ENCODE peak calls at places on chromosomes 4 and X, in seven cellular contexts. B, X, N, E, K, S and I are unnamed samples.

GRCh38 chr4:41644288-41644914 is 104.1 kb downstream of the PHOX2B start:
- DNase-seq in B (peak), X (no peak), N (peak), E (no peak), K (peak), S (peak), I (no peak)

GRCh38 chr4:54800831-54801530 is 143.2 kb downstream of the KIT start:
- DNase-seq in B (no peak), X (no peak), N (no peak), E (no peak), K (no peak), S (no peak), I (no peak)

GRCh38 chrX:20442597-20442996 is 175.9 kb upstream of the RPS6KA3 start:
- DNase-seq in B (peak), X (no peak), N (peak), E (peak), K (peak), S (peak), I (peak)

GRCh38 chrX:111270339-111270738 is at the start of gene CAPN6:
- DNase-seq in B (no peak), X (no peak), N (peak), E (no peak), K (peak), S (no peak), I (no peak)

GRCh38 chr4:77581724-77582123 is 23.9 kb upstream of the CXCL13 start:
- DNase-seq in B (no peak), X (no peak), N (no peak), E (no peak), K (no peak), S (peak), I (no peak)

GRCh38 chr4:2301221-2301642 is 39.3 kb upstream of the MXD4 start:
- DNase-seq in B (no peak), X (no peak), N (no peak), E (no peak), K (no peak), S (no peak), I (no peak)

GRCh38 chr4:29423836-29424721 is 1296.1 kb upstream of the PCDH7 start:
- DNase-seq in B (no peak), X (peak), N (no peak), E (no peak), K (peak), S (peak), I (no peak)

GRCh38 chr4:138111462-138112000 is 130.6 kb downstream of the SLC7A11 start:
- DNase-seq in B (no peak), X (no peak), N (no peak), E (no peak), K (peak), S (peak), I (no peak)

GRCh38 chr4:133866328-133866699 is 335.3 kb downstream of the PABPC4L start:
- DNase-seq in B (no peak), X (no peak), N (no peak), E (no peak), K (peak), S (peak), I (no peak)

GRCh38 chr4:95304898-95305297 is 243.9 kb downstream of the UNC5C start:
- DNase-seq in B (no peak), X (no peak), N (peak), E (no peak), K (peak), S (peak), I (no peak)

GRCh38 chr4:2870098-2870497 is 26.5 kb downstream of the ADD1 start:
- DNase-seq in B (no peak), X (no peak), N (no peak), E (no peak), K (no peak), S (no peak), I (no peak)

GRCh38 chrX:150779367-150779766 is 86.2 kb downstream of the MTMR1 start:
- DNase-seq in B (no peak), X (no peak), N (no peak), E (peak), K (no peak), S (no peak), I (no peak)

GRCh38 chr4:81118086-81118485 is 87.6 kb downstream of the BMP3 start:
- DNase-seq in B (no peak), X (no peak), N (no peak), E (no peak), K (no peak), S (no peak), I (no peak)

GRCh38 chr4:10085828-10086505 is 30.6 kb downstream of the WDR1 start:
- DNase-seq in B (no peak), X (no peak), N (peak), E (no peak), K (no peak), S (no peak), I (no peak)

GRCh38 chr4:22679518-22679897 is 13.2 kb upstream of the GBA3 start:
- DNase-seq in B (no peak), X (no peak), N (no peak), E (no peak), K (no peak), S (peak), I (no peak)

GRCh38 chr4:102754044-102754443 is 6.7 kb downstream of the MANBA start:
- DNase-seq in B (no peak), X (no peak), N (no peak), E (no peak), K (no peak), S (no peak), I (no peak)

GRCh38 chr4:121421594-121421993 is 40.8 kb upstream of the QRFPR start:
- DNase-seq in B (peak), X (no peak), N (no peak), E (no peak), K (no peak), S (peak), I (no peak)

GRCh38 chr4:177461606-177462005 is 19.4 kb upstream of the AGA start:
- DNase-seq in B (no peak), X (no peak), N (no peak), E (no peak), K (peak), S (no peak), I (no peak)

GRCh38 chr4:120536884-120537283 is 385.6 kb downstream of the PRDM5 start:
- DNase-seq in B (no peak), X (no peak), N (no peak), E (no peak), K (no peak), S (no peak), I (no peak)

GRCh38 chr4:169744601-169745000 is 13.1 kb downstream of the HPF1 start:
- DNase-seq in B (no peak), X (no peak), N (no peak), E (no peak), K (no peak), S (no peak), I (no peak)

GRCh38 chrX:134737061-134737460 is 78.8 kb upstream of the PLAC1 start:
- DNase-seq in B (peak), X (no peak), N (no peak), E (no peak), K (peak), S (peak), I (peak)

GRCh38 chrX:16882702-16883486 is 12.7 kb upstream of the RBBP7 start:
- DNase-seq in B (peak), X (no peak), N (peak), E (no peak), K (peak), S (peak), I (no peak)

GRCh38 chr4:7806724-7807123 is 132.9 kb downstream of the AFAP1 start:
- DNase-seq in B (no peak), X (no peak), N (no peak), E (no peak), K (peak), S (no peak), I (no peak)

GRCh38 chr4:10589308-10589707 is 95.3 kb downstream of the CLNK start:
- DNase-seq in B (no peak), X (no peak), N (no peak), E (no peak), K (no peak), S (no peak), I (no peak)

GRCh38 chr4:127995776-127996175 is 30.6 kb downstream of the ABHD18 start:
- DNase-seq in B (no peak), X (peak), N (no peak), E (peak), K (peak), S (no peak), I (no peak)

GRCh38 chr4:141009931-141010330 is 123.3 kb downstream of the RNF150 start:
- DNase-seq in B (no peak), X (no peak), N (no peak), E (no peak), K (no peak), S (no peak), I (no peak)

GRCh38 chr4:39407584-39407885 is 805 bp downstream of the KLB start:
- DNase-seq in B (no peak), X (no peak), N (no peak), E (no peak), K (no peak), S (no peak), I (no peak)

GRCh38 chrX:313546-313945 is 5.0 kb downstream of the GTPBP6 start:
- DNase-seq in B (no peak), X (no peak), N (no peak), E (no peak), K (no peak), S (no peak), I (no peak)

GRCh38 chrX:56729152-56729557 is at the start of gene NBDY:
- DNase-seq in B (peak), X (no peak), N (peak), E (no peak), K (peak), S (peak), I (no peak)

GRCh38 chr4:168304744-168305459 is 13.7 kb downstream of the DDX60 start:
- DNase-seq in B (no peak), X (peak), N (no peak), E (peak), K (peak), S (peak), I (peak)

GRCh38 chr4:6948134-6948460 is 38.5 kb downstream of the TBC1D14 start:
- DNase-seq in B (no peak), X (no peak), N (no peak), E (no peak), K (no peak), S (no peak), I (no peak)

GRCh38 chr4:128379860-128380259 is 92.2 kb upstream of the PGRMC2 start:
- DNase-seq in B (peak), X (no peak), N (peak), E (no peak), K (no peak), S (peak), I (no peak)

GRCh38 chr4:126386512-126386911 is 1071.8 kb downstream of the FAT4 start:
- DNase-seq in B (no peak), X (no peak), N (no peak), E (no peak), K (peak), S (no peak), I (no peak)

GRCh38 chr4:178412455-178412854 is 970.2 kb upstream of the AGA start:
- DNase-seq in B (no peak), X (no peak), N (no peak), E (no peak), K (no peak), S (no peak), I (no peak)

GRCh38 chr4:72430050-72430449 is 139.0 kb downstream of the ADAMTS3 start:
- DNase-seq in B (no peak), X (no peak), N (no peak), E (no peak), K (peak), S (no peak), I (no peak)

GRCh38 chr4:87019898-87020297 is 85.1 kb downstream of the AFF1 start:
- DNase-seq in B (no peak), X (no peak), N (no peak), E (no peak), K (no peak), S (no peak), I (no peak)

GRCh38 chr4:129189630-129190029 is 93.7 kb downstream of the C4orf33 start:
- DNase-seq in B (no peak), X (no peak), N (no peak), E (no peak), K (no peak), S (no peak), I (no peak)

GRCh38 chr4:1347410-1347864 is 429 bp downstream of the UVSSA start:
- DNase-seq in B (peak), X (no peak), N (peak), E (no peak), K (peak), S (peak), I (peak)

DNA sequence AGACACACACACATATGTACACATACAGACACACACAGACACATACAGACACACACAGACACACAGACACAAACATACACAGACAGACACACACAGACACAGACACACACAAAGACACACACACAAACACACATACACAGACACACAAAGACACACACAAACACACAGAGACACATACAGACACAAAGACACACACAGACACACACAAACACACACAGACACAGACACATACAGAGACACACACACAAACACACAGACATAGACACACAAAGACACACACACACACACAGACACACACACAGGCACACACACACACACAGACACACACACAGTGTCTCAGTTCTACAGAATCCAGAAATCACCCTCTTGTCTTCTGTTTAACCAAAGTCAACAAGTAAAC is 280.7 kb downstream of the ASMT start:
- DNase-seq in B (no peak), X (no peak), N (no peak), E (no peak), K (no peak), S (no peak), I (no peak)
- TF ChIP-seq CTCF in B (no peak), X (no peak), N (no peak), E (no peak), K (no peak), S (no peak), I (no peak)

DNA sequence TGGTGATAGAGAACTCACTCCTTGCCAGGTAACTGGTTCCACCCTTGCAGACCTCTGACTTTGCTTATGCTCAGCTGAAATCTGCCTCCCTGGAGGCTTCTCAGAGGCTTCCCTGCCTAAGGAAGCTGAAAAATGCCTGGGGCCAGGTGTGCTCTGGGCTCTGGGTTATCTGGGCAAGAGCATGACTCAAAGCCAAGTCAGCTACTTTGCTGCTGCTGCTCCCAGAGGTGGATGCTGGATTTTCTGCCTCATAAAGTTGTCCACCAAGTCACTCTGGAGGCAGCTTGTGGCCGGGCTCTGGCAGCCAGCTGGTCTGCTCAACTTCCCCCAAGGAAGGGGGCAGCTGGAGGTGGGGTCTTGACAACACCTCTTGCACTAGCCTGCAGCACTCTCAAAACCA is 132.7 kb downstream of the PJA1 start:
- DNase-seq in B (no peak), X (no peak), N (no peak), E (no peak), K (no peak), S (no peak), I (no peak)
- TF ChIP-seq CTCF in B (no peak), X (no peak), N (no peak), E (no peak), K (no peak), S (no peak), I (no peak)

DNA sequence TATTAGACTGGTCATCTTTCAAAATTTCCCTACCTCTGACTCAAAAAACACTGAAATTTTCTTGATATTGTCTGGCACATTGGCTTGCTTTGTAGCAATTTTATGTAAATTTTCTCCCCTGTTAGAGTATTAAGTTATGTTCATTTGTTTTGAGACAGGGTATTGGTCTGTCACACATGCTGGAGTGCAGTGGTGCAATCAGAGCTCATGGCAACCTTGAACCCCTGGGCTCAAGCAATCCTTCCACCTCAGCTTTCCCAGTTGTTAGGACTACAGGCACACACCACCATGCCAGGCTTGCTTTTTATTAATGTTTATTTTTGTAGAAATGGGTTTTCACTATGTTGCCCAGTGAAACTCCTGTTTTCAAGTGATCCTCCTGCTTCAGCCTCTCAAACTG is 17.5 kb downstream of the FABP2 start:
- DNase-seq in B (no peak), X (no peak), N (no peak), E (no peak), K (no peak), S (no peak), I (no peak)
- TF ChIP-seq CTCF in B (no peak), X (no peak), N (no peak), E (no peak), K (no peak), S (no peak), I (no peak)

DNA sequence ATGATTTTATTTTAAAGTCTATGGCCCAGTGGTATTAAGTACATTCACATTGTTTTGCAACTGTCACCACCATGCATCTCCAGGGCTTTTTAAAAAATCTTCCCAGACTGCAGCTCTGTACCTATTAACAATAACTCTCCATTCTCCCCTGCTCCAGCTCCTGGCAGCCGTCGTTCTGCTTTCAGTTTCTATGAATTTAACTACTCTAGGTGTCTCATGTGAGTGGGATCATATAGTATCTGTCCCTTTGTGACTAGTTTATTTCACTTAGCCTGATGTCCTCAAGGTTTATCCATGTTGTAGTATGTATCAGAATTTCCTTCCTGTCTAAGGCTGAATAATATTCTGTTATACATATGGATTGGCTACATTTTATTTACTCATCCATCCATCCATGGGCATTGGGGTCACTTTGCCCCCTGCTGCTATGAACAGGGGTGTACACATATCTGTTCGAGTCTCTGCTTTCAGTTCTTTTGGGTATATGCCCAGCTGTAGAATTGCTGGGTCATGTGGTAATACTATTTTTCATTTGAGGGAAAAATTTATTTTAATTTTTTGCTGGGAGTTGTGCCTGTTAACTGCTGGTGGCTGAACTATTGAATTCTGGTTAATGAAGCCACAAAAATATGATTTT is 131.3 kb downstream of the ARHGAP10 start:
- DNase-seq in B (no peak), X (no peak), N (no peak), E (no peak), K (no peak), S (peak), I (no peak)
- TF ChIP-seq CTCF in B (peak), X (no peak), N (no peak), E (no peak), K (no peak), S (peak), I (peak)